ENCODE peak calls at places on chromosome 2, in six cellular contexts. A is BJ, R is tibial artery, H is prostate gland, U is right lobe of liver, N is cardiac muscle cell. B is an unnamed sample. For H3K36me3, the result is how much of the 10 kb centered on the place peaks cover.

GRCh38 chr2:133424876-133425275 is 143.4 kb downstream of the NCKAP5 start:
- DNase-seq in A (no peak), H (no peak), U (no peak), N (no peak), R (no peak), B (no peak)

GRCh38 chr2:101113441-101114267 is 37.5 kb downstream of the TBC1D8 start:
- DNase-seq in U (no peak), N (no peak), R (no peak), H (peak), A (peak), B (no peak)

GRCh38 chr2:68653538-68653982 is 10.2 kb downstream of the PROKR1 start:
- DNase-seq in H (peak), R (peak), A (no peak), U (peak), N (no peak), B (no peak)

GRCh38 chr2:65710356-65710755 is 278.0 kb upstream of the SPRED2 start:
- DNase-seq in N (no peak), U (no peak), R (no peak), A (no peak), H (no peak), B (no peak)

GRCh38 chr2:80242355-80242910 is 62.1 kb downstream of the LRRTM1 start:
- DNase-seq in R (no peak), A (no peak), H (no peak), N (peak), U (no peak), B (no peak)

GRCh38 chr2:6412533-6413085 is 453.1 kb downstream of the CMPK2 start:
- DNase-seq in R (no peak), U (no peak), H (no peak), A (no peak), N (no peak), B (no peak)

GRCh38 chr2:27134781-27135470 is 490 bp upstream of the PREB start:
- DNase-seq in R (no peak), N (no peak), U (no peak), A (no peak), H (no peak), B (no peak)

GRCh38 chr2:111665551-111666116 is 218.4 kb downstream of the ANAPC1 start:
- DNase-seq in A (no peak), R (no peak), U (no peak), N (no peak), H (no peak), B (no peak)

GRCh38 chr2:207437857-207438166 is 92.0 kb upstream of the CREB1 start:
- DNase-seq in H (peak), U (no peak), A (no peak), N (no peak), R (no peak), B (no peak)

DNA sequence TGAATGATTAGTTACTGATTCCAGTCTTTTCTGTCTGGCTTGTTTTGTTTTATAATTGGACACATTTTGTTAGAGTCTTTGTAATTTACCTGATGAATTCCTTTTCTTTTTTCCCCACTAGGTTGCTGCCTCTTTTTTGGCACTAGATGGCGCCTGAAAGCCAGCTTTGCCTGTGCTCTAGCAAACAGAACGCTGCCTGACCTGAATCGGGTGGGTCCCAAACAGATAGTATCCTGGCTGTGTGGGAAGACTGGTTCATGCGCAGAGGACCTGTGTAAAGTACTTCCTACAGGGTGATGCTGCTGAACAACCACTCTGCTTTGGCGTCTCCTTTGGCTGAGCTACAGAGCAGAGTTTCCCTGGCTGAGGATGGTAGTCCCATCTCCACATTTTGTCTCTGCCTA is 288.2 kb downstream of the IKZF2 start:
- DNase-seq in U (no peak), R (no peak), N (peak), A (no peak), H (no peak), B (no peak)
- TF ChIP-seq CTCF in U (peak), R (peak), N (peak), A (peak), H (no peak), B (no peak)

GRCh38 chr2:232846055-232846454 is 24.0 kb upstream of the SNORC start:
- DNase-seq in R (no peak), A (no peak), N (no peak), H (no peak), U (no peak), B (no peak)
- H3K36me3 ChIP-seq in R (half or more), A (under half), N (under half), H (under half), U (under half), B (under half)

GRCh38 chr2:215828528-215829184 is 184.7 kb downstream of the MREG start:
- DNase-seq in A (no peak), R (no peak), U (peak), N (peak), H (peak), B (peak)
- TF ChIP-seq CTCF in A (peak), R (peak), U (peak), N (peak), H (peak), B (no peak)

GRCh38 chr2:165889158-165889557 is 64.4 kb downstream of the TTC21B start:
- DNase-seq in N (peak), A (no peak), H (no peak), U (no peak), R (no peak), B (no peak)
- H3K36me3 ChIP-seq in N (under half), A (under half), H (under half), U (under half), R (under half), B (under half)